ENCODE peak calls at places on chromosomes 5 and 9, in ten cellular contexts. A is mucosa of descending colon, Z is fibroblast of pulmonary artery, F is breast epithelium, G is Peyer's patch, T is Calu3, U is RWPE1, R is MM.1S, M is endothelial cell, E is foreskin fibroblast. K is an unnamed sample.

GRCh38 chr5:41772785-41773442 is 97.3 kb downstream of the OXCT1 start:
- DNase-seq in A (no peak), Z (no peak), F (no peak), G (no peak), T (no peak), U (no peak), R (no peak), M (no peak), E (no peak), K (no peak)

GRCh38 chr9:96014078-96014477 is 138.6 kb downstream of the ERCC6L2 start:
- DNase-seq in A (no peak), Z (no peak), F (no peak), G (peak; percentile 53), T (no peak), U (no peak), R (no peak), M (no peak), E (no peak), K (no peak)

GRCh38 chr5:170269579-170269978 is 28.0 kb downstream of the LCP2 start:
- DNase-seq in A (no peak), Z (no peak), F (no peak), G (no peak), T (no peak), U (no peak), R (no peak), M (no peak), E (no peak), K (peak; percentile 45)

GRCh38 chr5:400282-401215 is 42.4 kb upstream of the EXOC3 start:
- DNase-seq in A (peak; percentile 24), Z (peak; percentile 18), F (peak; percentile 13), G (peak; percentile 12), T (no peak), U (no peak), R (no peak), M (no peak), E (peak; percentile 86), K (no peak)

GRCh38 chr5:74098456-74098855 is 472.5 kb downstream of the ARHGEF28 start:
- DNase-seq in A (no peak), Z (no peak), F (no peak), G (no peak), T (no peak), U (no peak), R (no peak), M (no peak), E (no peak), K (no peak)

GRCh38 chr5:173010021-173010420 is 26.4 kb downstream of the ATP6V0E1 start:
- DNase-seq in A (no peak), Z (no peak), F (no peak), G (no peak), T (no peak), U (no peak), R (no peak), M (no peak), E (peak; percentile 35), K (no peak)

GRCh38 chr5:173853370-173854131 is 34.6 kb upstream of the CPEB4 start:
- DNase-seq in A (no peak), Z (no peak), F (no peak), G (no peak), T (no peak), U (no peak), R (no peak), M (no peak), E (peak; percentile 16), K (no peak)

GRCh38 chr9:2755285-2755684 is 38.0 kb downstream of the KCNV2 start:
- DNase-seq in A (no peak), Z (no peak), F (no peak), G (no peak), T (no peak), U (no peak), R (no peak), M (no peak), E (no peak), K (no peak)

GRCh38 chr5:170223906-170224305 is 8.9 kb upstream of the C5orf58 start:
- DNase-seq in A (no peak), Z (peak; percentile 7), F (no peak), G (no peak), T (no peak), U (no peak), R (no peak), M (no peak), E (no peak), K (peak; percentile 30)

GRCh38 chr5:168104811-168105481 is 186.5 kb upstream of the WWC1 start:
- DNase-seq in A (peak; percentile 65), Z (no peak), F (no peak), G (no peak), T (no peak), U (no peak), R (no peak), M (peak; percentile 11), E (no peak), K (no peak)

GRCh38 chr9:35733109-35733541 is 659 bp downstream of the CREB3 start:
- DNase-seq in A (no peak), Z (peak; percentile 61), F (no peak), G (no peak), T (peak; percentile 54), U (peak; percentile 87), R (peak; percentile 59), M (peak; percentile 51), E (no peak), K (peak; percentile 66)

GRCh38 chr9:35730486-35730854 is 1.5 kb downstream of the TLN1 start:
- DNase-seq in A (no peak), Z (no peak), F (no peak), G (no peak), T (no peak), U (no peak), R (no peak), M (no peak), E (no peak), K (no peak)

GRCh38 chr9:35731415-35732184 is 395 bp downstream of the TLN1 start:
- DNase-seq in A (no peak), Z (no peak), F (no peak), G (peak; percentile 45), T (no peak), U (peak; percentile 62), R (no peak), M (no peak), E (no peak), K (no peak)

GRCh38 chr9:35734096-35734495 is 1.6 kb downstream of the CREB3 start:
- DNase-seq in A (no peak), Z (no peak), F (no peak), G (no peak), T (no peak), U (no peak), R (no peak), M (no peak), E (no peak), K (no peak)

DNA sequence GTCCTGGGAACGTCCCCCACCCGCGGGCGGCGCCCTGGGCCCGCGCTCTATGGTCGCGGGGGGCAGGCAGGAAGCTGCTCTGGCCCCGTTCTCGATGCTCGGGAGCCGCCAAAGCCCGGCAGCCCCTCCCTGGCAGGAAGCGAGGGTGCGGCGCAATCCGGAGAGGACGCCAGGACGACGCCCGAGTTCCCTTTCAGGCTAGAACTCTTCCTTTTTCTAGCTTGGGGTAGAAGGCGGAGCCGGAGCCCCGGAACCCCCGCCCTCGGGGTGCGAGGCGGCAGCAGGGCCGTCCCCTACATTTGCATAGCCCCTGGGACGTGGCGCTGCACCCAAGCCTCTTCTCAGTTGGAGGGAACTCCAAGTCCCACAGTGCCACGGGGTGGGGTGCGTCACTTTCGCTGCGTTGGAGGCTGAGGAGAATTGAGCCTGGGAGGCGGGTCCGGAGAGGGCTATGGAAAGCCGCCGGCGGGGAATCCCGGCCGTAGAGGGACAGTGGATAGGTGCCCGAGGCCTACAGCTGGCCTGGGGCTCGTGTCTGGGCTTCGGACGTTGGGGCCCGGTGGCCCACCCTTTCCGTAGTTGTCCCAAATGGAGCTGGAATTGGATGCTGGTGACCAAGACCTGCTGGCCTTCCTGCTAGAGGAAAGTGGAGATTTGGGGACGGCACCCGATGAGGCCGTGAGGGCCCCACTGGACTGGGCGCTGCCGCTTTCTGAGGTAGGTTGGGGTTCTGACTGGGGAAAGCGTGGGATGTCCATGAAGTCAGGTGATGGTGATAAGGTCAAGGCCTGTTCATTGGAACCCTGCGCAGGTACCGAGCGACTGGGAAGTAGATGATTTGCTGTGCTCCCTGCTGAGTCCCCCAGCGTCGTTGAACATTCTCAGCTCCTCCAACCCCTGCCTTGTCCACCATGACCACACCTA is at the start of the genes CREB3 and TLN1:
- DNase-seq in A (peak; percentile 99), Z (peak; percentile 99), F (peak; percentile 99), G (peak; percentile 96), T (peak; percentile 94), U (peak; percentile 100), R (peak; percentile 98), M (peak; percentile 94), E (peak; percentile 99), K (peak; percentile 99)
- TF ChIP-seq CTCF in A (peak; percentile 16), Z (no peak), F (no peak), G (no peak), T (no peak), U (peak; percentile 70), R (peak; percentile 20), M (no peak), E (no peak), K (no peak)

DNA sequence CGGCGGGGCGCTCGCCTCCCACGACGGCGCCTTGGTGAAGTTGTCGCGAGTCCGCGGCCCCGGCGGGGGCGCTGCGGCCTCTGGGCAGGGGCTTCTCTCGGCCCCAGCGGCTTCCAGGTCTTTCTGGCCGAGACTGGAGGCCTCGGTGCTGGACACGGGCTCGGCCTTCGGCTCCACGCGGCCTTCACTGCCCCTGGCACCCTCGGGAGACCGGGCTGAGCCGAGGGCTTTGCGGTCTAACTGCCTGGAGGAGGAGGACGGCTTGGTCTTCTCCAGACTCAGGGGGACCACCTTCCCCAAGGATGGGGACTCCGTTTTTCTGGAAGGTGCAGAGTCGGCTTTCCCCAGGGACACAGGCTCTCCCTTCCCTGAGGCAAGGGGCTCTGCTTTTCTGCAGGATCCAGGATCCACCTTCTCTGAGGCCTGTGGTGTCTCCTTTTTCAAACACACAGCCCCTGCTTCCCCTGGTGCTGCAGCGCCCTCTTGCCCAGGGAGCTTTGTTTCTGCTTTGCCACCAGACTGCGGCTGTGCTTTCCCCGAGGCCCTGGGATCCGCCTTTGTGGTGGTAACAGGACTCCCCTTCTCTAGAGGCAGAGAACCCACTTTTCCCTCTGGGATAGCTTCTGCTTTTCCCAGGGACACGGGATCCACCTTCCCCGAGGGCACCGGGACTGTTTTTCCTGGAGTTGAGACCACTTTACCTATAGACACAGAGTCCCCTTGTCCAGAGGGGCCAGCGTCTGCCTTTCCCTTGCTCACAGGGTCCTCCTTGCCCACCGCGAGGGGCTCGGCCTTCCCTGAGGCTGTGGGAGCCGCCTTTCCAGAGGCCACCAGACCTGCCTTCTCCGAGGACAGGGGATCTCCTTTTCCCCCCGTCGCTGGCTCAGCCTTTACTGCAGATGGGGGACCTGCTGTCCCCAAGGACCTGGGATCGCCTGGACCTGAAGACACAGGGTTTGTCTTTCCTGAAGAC is 12.3 kb downstream of the GPRIN1 start:
- DNase-seq in A (no peak), Z (no peak), F (no peak), G (no peak), T (no peak), U (no peak), R (no peak), M (no peak), E (no peak), K (no peak)
- TF ChIP-seq CTCF in A (no peak), Z (no peak), F (no peak), G (no peak), T (no peak), U (no peak), R (no peak), M (no peak), E (no peak), K (no peak)

GRCh38 chr5:68272289-68272688 is 56.7 kb downstream of the PIK3R1 start:
- DNase-seq in A (no peak), Z (peak; percentile 45), F (no peak), G (no peak), T (no peak), U (no peak), R (peak; percentile 29), M (no peak), E (no peak), K (no peak)
- TF ChIP-seq CTCF in A (no peak), Z (peak; percentile 33), F (peak; percentile 16), G (peak; percentile 34), T (no peak), U (no peak), R (peak; percentile 40), M (peak; percentile 56), E (no peak), K (peak; percentile 35)

GRCh38 chr5:160957312-160957711 is 105.3 kb upstream of the ATP10B start:
- DNase-seq in A (no peak), Z (no peak), F (no peak), G (no peak), T (no peak), U (no peak), R (no peak), M (no peak), E (no peak), K (no peak)
- TF ChIP-seq CTCF in A (no peak), Z (no peak), F (no peak), G (no peak), T (no peak), U (no peak), R (no peak), M (no peak), E (no peak), K (no peak)

K was measured in MCF 10A.